ENCODE peak calls at places on chromosomes 4 and X, in eight cellular contexts. J is sigmoid colon, Y is heart right ventricle, T is SK-N-SH, E is GM12878, X is adrenal gland, P is astrocyte, M is endothelial cell of umbilical vein. Z is an unnamed sample. For H3K36me3, the result is how much of the 10 kb centered on the place peaks cover.

GRCh38 chrX:48893556-48894348 is 3.8 kb downstream of the TIMM17B start:
- DNase-seq in P (no peak), J (no peak), M (no peak), T (no peak), X (no peak), E (no peak), Y (no peak), Z (no peak)

GRCh38 chr4:111959202-111959601 is 186.1 kb upstream of the FAM241A start:
- DNase-seq in Y (no peak), X (no peak), T (no peak), P (peak), E (no peak), J (no peak), M (peak), Z (no peak)

GRCh38 chr4:128596115-128596514 is 213.4 kb upstream of the JADE1 start:
- DNase-seq in Y (no peak), M (no peak), T (no peak), P (no peak), E (no peak), X (no peak), J (no peak), Z (no peak)

GRCh38 chrX:104343408-104344129 is 88.8 kb upstream of the ESX1 start:
- DNase-seq in J (no peak), E (peak), T (peak), X (peak), M (peak), Y (peak), P (peak), Z (peak)

GRCh38 chr4:188714488-188714887 is 575.2 kb downstream of the TRIML1 start:
- DNase-seq in P (no peak), Y (no peak), E (no peak), X (no peak), M (no peak), T (no peak), J (no peak), Z (no peak)

GRCh38 chr4:137069473-137069872 is 462.8 kb downstream of the PCDH18 start:
- DNase-seq in E (no peak), X (no peak), Y (no peak), M (no peak), P (no peak), T (no peak), J (no peak), Z (no peak)

GRCh38 chrX:18617351-18617750 is 54.6 kb downstream of the RS1 start:
- DNase-seq in E (no peak), T (no peak), X (no peak), P (peak), J (no peak), M (peak), Y (no peak), Z (no peak)

GRCh38 chrX:154732421-154733071 is 18.3 kb downstream of the GAB3 start:
- DNase-seq in T (no peak), P (peak), Y (no peak), M (peak), E (no peak), J (no peak), X (no peak), Z (no peak)

GRCh38 chr4:66178901-66179300 is 508.6 kb upstream of the EPHA5 start:
- DNase-seq in T (no peak), J (no peak), X (no peak), P (peak), Y (no peak), M (no peak), E (no peak), Z (no peak)

GRCh38 chr4:173287486-173287885 is 46.7 kb downstream of the HMGB2 start:
- DNase-seq in Y (no peak), T (no peak), P (no peak), M (no peak), E (no peak), X (no peak), J (no peak), Z (no peak)

GRCh38 chr4:90181644-90182043 is 54.5 kb downstream of the CCSER1 start:
- DNase-seq in T (no peak), J (no peak), Y (no peak), E (no peak), X (no peak), P (no peak), M (no peak), Z (no peak)

GRCh38 chr4:21765810-21766407 is 182.7 kb downstream of the KCNIP4 start:
- DNase-seq in J (no peak), X (peak), E (no peak), T (peak), Y (no peak), P (no peak), M (peak), Z (no peak)

GRCh38 chr4:76212851-76213414 is 691 bp downstream of the SCARB2 start:
- DNase-seq in T (peak), Y (no peak), M (peak), J (no peak), X (peak), E (no peak), P (peak), Z (no peak)

GRCh38 chr4:4666693-4667642 is 125.1 kb upstream of the STX18 start:
- DNase-seq in E (no peak), X (no peak), M (no peak), T (peak), P (peak), Y (no peak), J (no peak), Z (no peak)

GRCh38 chrX:97429101-97429500 is 545.4 kb downstream of the RPA4 start:
- DNase-seq in Y (no peak), P (no peak), J (no peak), X (no peak), E (no peak), T (no peak), M (no peak), Z (no peak)

GRCh38 chrX:140744085-140744484 is 34.5 kb downstream of the LINC00632 start:
- DNase-seq in P (peak), X (no peak), M (no peak), T (no peak), E (no peak), J (no peak), Y (no peak), Z (no peak)

GRCh38 chr4:2408401-2408958 is 10.0 kb downstream of the ZFYVE28 start:
- DNase-seq in Y (no peak), E (no peak), T (no peak), J (no peak), X (no peak), M (no peak), P (no peak), Z (no peak)

GRCh38 chr4:3720461-3720860 is 45.7 kb upstream of the ADRA2C start:
- DNase-seq in T (no peak), Y (no peak), E (no peak), X (no peak), M (no peak), J (no peak), P (no peak), Z (no peak)

GRCh38 chr4:188246488-188246887 is 107.2 kb downstream of the TRIML1 start:
- DNase-seq in Y (no peak), P (no peak), X (no peak), T (no peak), M (no peak), E (no peak), J (no peak), Z (no peak)

GRCh38 chr4:108351806-108352205 is 183.1 kb upstream of the LEF1 start:
- DNase-seq in P (no peak), M (no peak), X (no peak), Y (no peak), J (no peak), E (no peak), T (no peak), Z (no peak)

GRCh38 chrX:52504551-52504950 is 8.9 kb downstream of the XAGE1A start:
- DNase-seq in X (no peak), J (no peak), Y (no peak), M (no peak), E (no peak), T (no peak), P (no peak), Z (no peak)

GRCh38 chr4:27001398-27002164 is 140.9 kb downstream of the STIM2 start:
- DNase-seq in M (no peak), T (no peak), P (no peak), E (no peak), Y (no peak), J (no peak), X (no peak), Z (no peak)

GRCh38 chr4:76539979-76540378 is 105.0 kb downstream of the SHROOM3 start:
- DNase-seq in X (no peak), P (peak), T (no peak), Y (no peak), M (no peak), E (no peak), J (no peak), Z (no peak)

GRCh38 chrX:153862369-153863250 is 23.4 kb downstream of the L1CAM start:
- DNase-seq in M (no peak), Y (no peak), E (no peak), P (no peak), X (no peak), J (no peak), T (peak), Z (no peak)

GRCh38 chrX:132480581-132481203 is 8.1 kb downstream of the MBNL3 start:
- DNase-seq in T (no peak), E (peak), P (peak), J (no peak), Y (peak), X (no peak), M (peak), Z (no peak)

GRCh38 chr4:30718021-30718888 is 1.9 kb upstream of the PCDH7 start:
- DNase-seq in M (peak), Y (peak), E (no peak), T (peak), P (peak), X (no peak), J (peak), Z (peak)

GRCh38 chrX:9905288-9905687 is 61.9 kb upstream of the CLDN34 start:
- DNase-seq in J (no peak), Y (no peak), E (no peak), X (no peak), P (peak), M (peak), T (no peak), Z (no peak)

GRCh38 chr4:94304365-94304971 is 38.2 kb downstream of the HPGDS start:
- DNase-seq in X (no peak), Y (no peak), P (no peak), J (no peak), E (no peak), M (peak), T (peak), Z (no peak)

GRCh38 chr4:80071643-80072606 is 1.1 kb downstream of the ANTXR2 start:
- DNase-seq in J (peak), T (no peak), M (no peak), X (peak), E (peak), P (no peak), Y (peak), Z (peak)

GRCh38 chrX:12975670-12975965 is 708 bp downstream of the TMSB4X start:
- DNase-seq in P (no peak), M (no peak), X (no peak), Y (no peak), E (no peak), T (no peak), J (no peak), Z (peak)

GRCh38 chrX:25721564-25721963 is 416.6 kb upstream of the MAGEB18 start:
- DNase-seq in X (no peak), M (peak), J (no peak), P (no peak), E (no peak), Y (no peak), T (no peak), Z (no peak)

GRCh38 chr4:126405369-126405982 is 1090.7 kb downstream of the FAT4 start:
- DNase-seq in T (no peak), E (no peak), J (no peak), X (no peak), M (peak), P (peak), Y (no peak), Z (no peak)

GRCh38 chrX:37425370-37425769 is 76.2 kb downstream of the PRRG1 start:
- DNase-seq in T (no peak), X (no peak), E (no peak), Y (no peak), P (peak), J (no peak), M (no peak), Z (no peak)

GRCh38 chr4:158094413-158095110 is 78.3 kb downstream of the GASK1B start:
- DNase-seq in M (peak), X (peak), J (no peak), E (no peak), T (no peak), P (peak), Y (no peak), Z (peak)

GRCh38 chr4:36414248-36414647 is 132.8 kb downstream of the DTHD1 start:
- DNase-seq in P (no peak), E (no peak), M (no peak), Y (no peak), J (no peak), T (no peak), X (no peak), Z (no peak)

GRCh38 chrX:155983326-155983725 is 14.2 kb upstream of the IL9R start:
- DNase-seq in J (no peak), P (no peak), E (no peak), T (no peak), Y (no peak), M (no peak), X (no peak), Z (no peak)

GRCh38 chrX:47191806-47192401 is 1.7 kb upstream of the UBA1 start:
- DNase-seq in T (no peak), J (no peak), P (no peak), M (no peak), X (no peak), Y (no peak), E (no peak), Z (no peak)

GRCh38 chr4:153151535-153152452 is 52.4 kb upstream of the TRIM2 start:
- DNase-seq in P (peak), Y (peak), E (no peak), X (peak), J (peak), T (peak), M (peak), Z (peak)

GRCh38 chr4:80926446-80926845 is 104.1 kb upstream of the BMP3 start:
- DNase-seq in X (no peak), J (no peak), P (no peak), Y (no peak), E (no peak), T (no peak), M (no peak), Z (no peak)

GRCh38 chr4:84706286-84706685 is 123.4 kb downstream of the CDS1 start:
- DNase-seq in X (no peak), M (no peak), Y (no peak), T (no peak), P (no peak), E (no peak), J (no peak), Z (no peak)
- H3K36me3 ChIP-seq in X (half or more), M (under half), Y (half or more), T (half or more), P (under half), E (under half), J (under half), Z (under half)

DNA sequence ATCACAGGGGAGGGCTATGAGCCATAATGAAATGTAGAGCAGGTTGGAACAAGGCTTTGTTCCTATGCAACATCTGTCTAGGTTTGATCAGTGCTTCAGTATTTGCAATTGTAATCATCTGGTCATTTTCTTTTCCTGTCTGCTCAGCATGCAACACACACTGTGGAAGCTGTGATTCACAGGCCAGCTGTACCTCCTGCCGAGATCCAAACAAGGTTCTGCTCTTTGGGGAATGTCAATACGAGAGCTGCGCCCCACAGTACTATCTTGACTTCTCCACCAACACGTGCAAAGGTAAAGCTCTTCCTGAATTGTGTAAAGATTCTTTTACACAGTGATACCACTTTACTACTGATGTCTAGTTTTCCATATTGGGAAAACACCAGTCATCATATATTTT is 181.9 kb upstream of the ANXA3 start:
- DNase-seq in Y (no peak), E (no peak), J (no peak), X (no peak), T (no peak), P (peak), M (no peak), Z (no peak)
- H3K27ac ChIP-seq in Y (no peak), E (no peak), J (no peak), X (no peak), T (no peak), P (no peak), M (no peak), Z (no peak)

DNA sequence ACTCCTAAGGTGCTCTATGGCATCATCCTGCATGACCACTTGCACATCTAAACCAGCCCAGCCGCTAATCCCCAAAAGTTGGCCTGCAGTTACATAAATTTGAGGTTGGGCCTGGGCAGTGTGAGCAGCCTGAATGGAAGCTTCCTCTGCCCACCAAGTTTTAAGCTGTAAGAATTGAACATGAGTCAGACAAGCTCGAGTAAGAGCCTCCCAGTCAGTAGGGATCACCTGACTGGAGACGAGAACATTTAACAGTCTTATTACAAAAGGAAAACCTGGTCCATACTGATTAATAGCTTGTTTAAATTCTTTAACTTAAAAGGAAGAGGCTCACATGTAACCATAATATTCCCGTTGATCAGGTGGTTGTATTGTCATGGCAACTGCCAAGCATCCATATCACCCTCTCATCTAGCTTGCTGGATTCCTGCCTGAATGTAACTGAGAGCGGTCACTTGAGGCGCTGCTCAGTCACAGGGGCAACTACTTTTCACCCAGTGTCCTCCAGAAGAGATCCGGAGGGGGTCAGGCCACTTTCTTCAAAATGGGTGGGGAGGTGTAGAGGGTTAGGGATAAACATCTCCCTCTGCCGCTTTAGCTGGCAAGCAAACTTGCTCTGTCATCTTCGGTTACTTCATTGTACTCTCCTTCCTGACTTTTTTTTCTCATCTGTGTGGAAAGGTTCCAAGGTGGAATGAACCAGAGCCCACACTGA is 56.6 kb upstream of the WDR1 start:
- DNase-seq in X (no peak), T (no peak), Y (peak), E (no peak), M (peak), P (no peak), J (peak), Z (no peak)
- TF ChIP-seq CTCF in X (no peak), T (peak), Y (peak), E (no peak), M (no peak), P (no peak), J (no peak), Z (no peak)

GRCh38 chr4:526189-526909 is 27.3 kb downstream of the PIGG start:
- DNase-seq in X (no peak), E (no peak), T (no peak), Y (no peak), J (no peak), M (no peak), P (no peak), Z (no peak)
- H3K36me3 ChIP-seq in X (half or more), E (under half), T (under half), Y (half or more), J (under half), M (under half), P (under half), Z (under half)

GRCh38 chr4:19025031-19025430 is 1003.5 kb upstream of the LCORL start:
- DNase-seq in Y (no peak), J (no peak), X (no peak), T (no peak), P (peak), E (no peak), M (no peak), Z (no peak)
- H3K27ac ChIP-seq in Y (no peak), J (no peak), X (no peak), T (no peak), P (no peak), E (no peak), M (no peak), Z (no peak)

Z was measured in pancreas.